ENCODE peak calls at places on chromosomes 13 and 19, in six cellular contexts. A, G, Q, D, L and E are unnamed samples.

GRCh38 chr13:99237981-99238662 is 20.1 kb downstream of the GPR18 start:
- DNase-seq in A (no peak), G (no peak), Q (no peak), D (no peak), L (no peak), E (no peak)

GRCh38 chr13:43195551-43195950 is 172.2 kb downstream of the DNAJC15 start:
- DNase-seq in A (peak), G (no peak), Q (no peak), D (no peak), L (no peak), E (no peak)

GRCh38 chr13:48411281-48412099 is 1.4 kb downstream of the LPAR6 start:
- DNase-seq in A (peak), G (no peak), Q (no peak), D (no peak), L (no peak), E (peak)

GRCh38 chr19:6800991-6801396 is 28.5 kb downstream of the VAV1 start:
- DNase-seq in A (peak), G (peak), Q (peak), D (no peak), L (no peak), E (no peak)

GRCh38 chr13:39283062-39283461 is 244.8 kb downstream of the NHLRC3 start:
- DNase-seq in A (no peak), G (no peak), Q (no peak), D (no peak), L (no peak), E (no peak)

GRCh38 chr19:45098521-45099464 is 5.8 kb downstream of the PPP1R37 start:
- DNase-seq in A (peak), G (no peak), Q (peak), D (no peak), L (no peak), E (no peak)

GRCh38 chr19:7845390-7846179 is 15.6 kb downstream of the EVI5L start:
- DNase-seq in A (no peak), G (no peak), Q (no peak), D (no peak), L (no peak), E (no peak)

GRCh38 chr19:31586282-31586681 is 237.0 kb upstream of the TSHZ3 start:
- DNase-seq in A (no peak), G (no peak), Q (no peak), D (no peak), L (no peak), E (no peak)

GRCh38 chr19:51195616-51196015 is 29.3 kb upstream of the CD33 start:
- DNase-seq in A (no peak), G (no peak), Q (no peak), D (no peak), L (no peak), E (no peak)

GRCh38 chr13:59643906-59644626 is 519.7 kb downstream of the DIAPH3 start:
- DNase-seq in A (no peak), G (no peak), Q (no peak), D (no peak), L (no peak), E (no peak)

GRCh38 chr13:43319617-43320444 is 296.4 kb downstream of the DNAJC15 start:
- DNase-seq in A (no peak), G (no peak), Q (peak), D (no peak), L (no peak), E (no peak)

GRCh38 chr19:55005684-55006488 is 32.2 kb downstream of the GP6 start:
- DNase-seq in A (no peak), G (peak), Q (peak), D (peak), L (peak), E (peak)

GRCh38 chr13:86864376-86864775 is 806.8 kb upstream of the SLITRK5 start:
- DNase-seq in A (no peak), G (no peak), Q (no peak), D (no peak), L (no peak), E (no peak)

GRCh38 chr13:99086869-99087129 is 108.9 kb upstream of the DOCK9 start:
- DNase-seq in A (peak), G (no peak), Q (no peak), D (no peak), L (no peak), E (no peak)

GRCh38 chr13:25538276-25538675 is 166.5 kb downstream of the ATP8A2 start:
- DNase-seq in A (no peak), G (no peak), Q (no peak), D (no peak), L (no peak), E (no peak)

GRCh38 chr13:46213242-46213641 is 1.5 kb downstream of the LRRC63 start:
- DNase-seq in A (no peak), G (no peak), Q (no peak), D (no peak), L (no peak), E (no peak)

GRCh38 chr13:103515410-103515809 is 449.2 kb upstream of the SLC10A2 start:
- DNase-seq in A (no peak), G (no peak), Q (no peak), D (no peak), L (no peak), E (no peak)

GRCh38 chr19:7942981-7943443 is 454 bp downstream of the TIMM44 start:
- DNase-seq in A (no peak), G (no peak), Q (peak), D (peak), L (no peak), E (no peak)

GRCh38 chr19:18193388-18194207 is 580 bp downstream of the MPV17L2 start:
- DNase-seq in A (peak), G (no peak), Q (no peak), D (peak), L (no peak), E (peak)

GRCh38 chr13:34216251-34216650 is 398.3 kb downstream of the RFC3 start:
- DNase-seq in A (no peak), G (no peak), Q (no peak), D (no peak), L (no peak), E (no peak)

GRCh38 chr19:15828121-15828620 is 12.7 kb upstream of the OR10H1 start:
- DNase-seq in A (no peak), G (no peak), Q (no peak), D (peak), L (no peak), E (no peak)

GRCh38 chr19:34778342-34778741 is 5.3 kb upstream of the ZNF599 start:
- DNase-seq in A (no peak), G (no peak), Q (no peak), D (no peak), L (no peak), E (no peak)

GRCh38 chr19:49150106-49150943 is 4.9 kb downstream of the HRC start:
- DNase-seq in A (peak), G (peak), Q (peak), D (peak), L (no peak), E (peak)

GRCh38 chr13:112105884-112106283 is 38.9 kb downstream of the SOX1 start:
- DNase-seq in A (no peak), G (no peak), Q (no peak), D (no peak), L (no peak), E (no peak)

GRCh38 chr13:51380269-51380668 is 40.8 kb downstream of the SERPINE3 start:
- DNase-seq in A (peak), G (no peak), Q (no peak), D (no peak), L (no peak), E (no peak)

GRCh38 chr13:45683701-45684100 is 18.4 kb upstream of the CBY2 start:
- DNase-seq in A (no peak), G (no peak), Q (no peak), D (no peak), L (no peak), E (no peak)

GRCh38 chr13:104571161-104571889 is 1505.1 kb upstream of the SLC10A2 start:
- DNase-seq in A (peak), G (peak), Q (peak), D (no peak), L (no peak), E (peak)

GRCh38 chr13:104571890-104572229 is 1505.6 kb upstream of the SLC10A2 start:
- DNase-seq in A (no peak), G (no peak), Q (no peak), D (no peak), L (no peak), E (no peak)

GRCh38 chr13:104580931-104581330 is 1514.7 kb upstream of the SLC10A2 start:
- DNase-seq in A (no peak), G (no peak), Q (no peak), D (no peak), L (no peak), E (no peak)

DNA sequence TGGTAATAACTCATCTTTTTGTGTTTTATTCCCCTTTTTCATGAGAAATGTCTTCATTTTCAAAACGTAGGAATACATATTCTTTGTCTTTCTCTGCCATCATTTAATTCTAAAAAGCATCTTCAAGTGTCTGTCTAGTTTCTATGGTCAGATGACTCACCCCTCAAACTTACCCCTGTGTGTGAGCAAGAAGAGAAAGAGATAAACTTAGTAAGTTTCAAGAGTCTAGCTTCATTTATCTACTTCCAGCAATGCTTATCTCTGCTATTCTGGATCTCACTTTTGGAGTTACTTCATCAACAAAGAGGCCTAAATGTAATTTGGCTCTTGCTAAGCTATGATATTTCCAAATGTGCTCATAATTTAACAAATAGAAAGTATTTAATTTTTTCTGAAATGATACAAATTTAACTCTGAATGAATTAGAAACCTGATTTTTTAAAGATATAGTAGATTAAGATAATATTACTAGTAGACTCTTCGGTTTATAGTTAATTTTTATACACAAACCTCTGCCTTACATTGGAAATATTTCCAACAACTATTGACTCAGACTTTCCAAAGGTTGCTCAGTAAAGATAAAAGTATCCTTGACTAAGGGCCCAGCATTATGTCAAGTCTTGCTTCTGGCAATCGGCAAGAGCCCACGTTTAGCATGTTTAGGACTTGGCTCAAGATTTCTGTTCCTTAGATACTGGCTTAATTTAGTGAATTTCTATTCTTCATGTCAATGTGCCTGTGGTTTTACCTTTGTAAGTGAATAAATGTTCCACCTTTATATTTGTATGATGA is 1511.0 kb upstream of the SLC10A2 start:
- DNase-seq in A (no peak), G (no peak), Q (no peak), D (no peak), L (no peak), E (no peak)
- TF ChIP-seq MYC in A (no peak), G (no peak), Q (no peak), D (no peak), L (no peak), E (no peak)

GRCh38 chr19:12794196-12794921 is 3.1 kb downstream of the JUNB start:
- DNase-seq in A (no peak), G (peak), Q (no peak), D (no peak), L (no peak), E (peak)

GRCh38 chr19:12792048-12792852 is 964 bp downstream of the JUNB start:
- DNase-seq in A (peak), G (peak), Q (peak), D (peak), L (no peak), E (peak)

GRCh38 chr19:12794936-12795335 is 3.6 kb downstream of the JUNB start:
- DNase-seq in A (no peak), G (peak), Q (no peak), D (no peak), L (no peak), E (no peak)

GRCh38 chr19:12792853-12793289 is 1.6 kb downstream of the JUNB start:
- DNase-seq in A (peak), G (no peak), Q (no peak), D (no peak), L (no peak), E (no peak)

DNA sequence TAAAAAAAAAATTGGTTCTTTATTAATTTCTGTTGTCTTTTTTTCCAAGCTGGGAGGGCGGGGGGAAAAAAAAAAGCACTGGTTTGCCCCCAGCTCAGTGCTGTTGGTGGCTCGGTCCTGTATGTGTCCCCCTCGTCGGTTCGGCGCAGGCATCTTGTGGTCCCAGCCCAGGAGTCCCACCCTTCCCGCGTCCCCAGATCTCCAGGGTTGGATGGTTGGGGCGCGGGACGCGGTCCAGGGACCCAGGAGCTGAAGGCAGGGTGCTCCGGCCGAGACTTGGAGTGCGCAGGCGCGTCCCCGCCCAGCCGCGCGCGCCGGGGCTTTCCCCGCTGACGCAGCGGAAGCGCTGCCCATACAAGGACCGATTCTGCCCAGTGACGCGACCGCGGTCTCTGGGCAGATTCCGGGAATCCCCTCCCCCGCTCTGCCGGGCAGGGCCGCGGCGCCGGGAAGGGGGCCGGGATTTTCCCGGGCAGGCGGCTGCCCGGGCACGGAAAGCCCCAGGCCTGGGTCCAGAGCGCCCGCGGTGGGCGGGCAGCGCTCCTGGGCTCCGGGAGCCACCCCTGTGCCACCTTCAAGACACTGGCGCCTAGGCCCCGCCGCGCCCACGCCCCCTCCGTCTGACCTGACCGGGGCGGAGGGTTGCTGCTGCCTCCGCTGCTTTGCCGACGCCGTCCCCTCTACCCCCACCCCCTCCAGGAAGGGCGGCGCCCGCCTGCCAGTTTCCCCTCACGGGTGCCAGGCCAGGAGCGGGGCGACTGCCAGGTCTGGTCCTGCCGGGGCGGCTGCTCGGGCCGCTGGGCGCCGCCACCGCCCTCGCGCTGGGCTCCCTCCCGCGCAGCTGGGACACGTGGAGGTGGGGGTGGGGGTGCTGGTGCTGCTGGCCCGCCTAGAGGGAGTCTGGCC is 2.3 kb downstream of the JUNB start:
- DNase-seq in A (peak), G (peak), Q (peak), D (peak), L (peak), E (peak)
- TF ChIP-seq MAX in A (peak), G (peak), Q (peak), D (peak), L (peak), E (peak)

GRCh38 chr19:33535176-33535575 is 13.6 kb upstream of the PEPD start:
- DNase-seq in A (no peak), G (no peak), Q (no peak), D (no peak), L (no peak), E (no peak)

GRCh38 chr19:33529094-33529676 is 7.6 kb upstream of the PEPD start:
- DNase-seq in A (no peak), G (no peak), Q (no peak), D (no peak), L (no peak), E (no peak)

GRCh38 chr19:33530261-33530660 is 8.7 kb upstream of the PEPD start:
- DNase-seq in A (no peak), G (no peak), Q (no peak), D (no peak), L (no peak), E (no peak)

GRCh38 chr19:33530842-33531241 is 9.3 kb upstream of the PEPD start:
- DNase-seq in A (no peak), G (no peak), Q (no peak), D (no peak), L (no peak), E (no peak)

DNA sequence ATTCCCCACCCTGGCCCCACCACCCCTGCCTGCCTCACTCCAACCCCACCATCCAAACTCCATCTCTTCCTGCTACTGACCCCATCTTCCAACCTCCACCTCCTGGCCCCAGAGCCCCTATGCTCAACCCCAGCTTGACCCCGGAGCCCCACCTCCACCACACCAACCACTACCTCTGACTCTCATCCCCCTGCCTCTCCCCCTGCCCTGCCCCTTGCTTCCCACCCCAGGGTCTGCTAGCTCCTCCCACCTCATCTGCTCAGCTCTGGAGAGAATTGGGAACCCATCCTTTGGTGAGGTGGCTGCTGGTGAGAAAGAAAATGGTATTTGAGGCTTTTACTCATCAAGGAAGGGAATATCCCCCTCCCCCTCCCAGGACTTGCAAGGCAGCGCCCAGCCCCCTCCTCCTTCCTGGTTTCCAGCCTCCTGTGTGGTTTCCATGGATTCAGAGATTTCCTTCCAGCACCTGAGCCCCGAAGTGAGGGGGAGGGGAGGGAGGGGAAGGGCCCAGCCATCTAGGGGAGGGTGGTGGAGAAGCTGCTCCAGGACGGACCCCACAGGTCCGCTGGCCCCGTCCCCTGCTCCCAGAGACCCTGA is 11.4 kb upstream of the PEPD start:
- DNase-seq in A (no peak), G (no peak), Q (no peak), D (no peak), L (no peak), E (no peak)
- TF ChIP-seq MYC in A (no peak), G (no peak), Q (no peak), D (no peak), L (no peak), E (no peak)

DNA sequence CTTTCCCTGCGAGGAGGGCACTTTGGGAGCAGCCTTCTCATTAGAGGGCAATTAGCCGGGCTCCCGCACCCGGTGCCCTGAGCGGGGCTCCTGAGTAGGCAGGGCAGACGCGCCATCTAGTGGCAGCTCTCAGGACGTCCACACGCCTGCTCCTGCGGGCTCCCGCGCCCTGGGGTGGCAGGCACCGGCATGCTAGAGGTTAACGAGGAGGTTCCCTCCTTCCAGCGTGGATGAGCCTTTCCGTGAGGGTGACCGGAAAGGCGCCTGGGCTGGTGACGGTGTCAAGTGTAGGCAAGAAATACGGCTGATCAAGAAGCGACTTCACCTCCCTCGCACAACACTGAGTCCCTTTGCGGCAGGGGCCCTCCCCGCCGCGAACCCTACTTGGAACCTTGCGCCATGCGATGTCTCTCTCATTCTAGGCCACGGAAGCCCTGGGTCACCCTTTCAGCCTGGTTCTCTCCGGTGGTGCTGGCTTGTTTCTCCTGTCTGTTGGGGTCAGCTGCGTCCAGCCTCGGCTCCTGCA is 67.7 kb downstream of the ALOX5AP start:
- DNase-seq in A (peak), G (peak), Q (peak), D (peak), L (peak), E (peak)
- TF ChIP-seq MAX in A (no peak), G (peak), Q (peak), D (no peak), L (peak), E (peak)

DNA sequence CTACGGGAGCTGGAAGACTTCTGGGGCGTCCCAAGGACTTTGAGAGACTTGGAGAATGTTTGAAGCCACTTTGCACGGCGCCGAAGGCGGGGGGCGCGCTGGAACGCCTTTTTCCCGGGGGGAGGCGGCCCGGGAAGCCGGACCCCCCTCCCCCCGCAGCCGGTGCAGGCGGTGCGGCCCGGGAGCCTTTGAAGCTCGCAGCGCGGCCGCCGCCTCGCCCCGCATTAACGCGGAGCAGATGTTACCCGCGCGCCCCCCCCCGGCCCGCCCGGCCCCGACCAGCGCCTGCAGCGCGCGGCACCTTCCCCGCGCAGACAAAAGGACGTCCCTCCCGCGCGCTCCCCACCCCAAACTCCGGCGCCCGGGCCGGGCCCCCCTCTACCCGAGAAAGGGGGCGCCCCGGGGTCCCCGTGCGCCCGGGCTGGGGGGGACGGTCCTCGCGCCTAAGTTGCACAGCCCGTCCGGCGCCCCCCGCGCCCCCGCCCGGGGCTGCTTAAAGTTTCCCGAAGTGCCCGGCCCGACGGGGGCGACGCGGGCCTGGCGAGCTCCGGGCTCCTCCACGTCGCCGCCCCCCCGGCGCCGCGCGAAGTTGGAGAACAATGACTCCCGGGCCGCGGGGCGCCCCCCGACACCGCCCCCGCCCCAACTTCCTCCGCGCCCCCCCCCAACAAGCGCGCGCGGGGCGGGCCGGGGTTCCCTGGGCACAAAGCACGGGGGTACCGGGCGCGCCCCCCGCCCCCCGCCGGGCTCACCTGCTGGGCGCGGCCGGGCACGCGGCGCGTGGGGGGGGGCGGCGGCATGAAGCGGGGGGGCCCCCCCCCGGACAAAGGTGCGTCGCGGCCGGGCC is 644 bp downstream of the TCF3 start:
- DNase-seq in A (peak), G (no peak), Q (no peak), D (peak), L (no peak), E (peak)
- TF ChIP-seq MYC in A (no peak), G (no peak), Q (no peak), D (peak), L (no peak), E (no peak)